ENCODE peak calls at places on chromosomes 1 and 21, in ten cellular contexts. D, O, C, Q, R, I, F, N, G and E are unnamed samples.

GRCh38 chr1:44584167-44584566 is 90.1 kb downstream of the TMEM53 start:
- DNase-seq in D (no peak), O (no peak), C (no peak), Q (no peak), R (peak), I (no peak), F (no peak), N (no peak), G (no peak), E (no peak)

GRCh38 chr21:37631319-37632117 is 264.9 kb downstream of the DYRK1A start:
- DNase-seq in D (no peak), O (no peak), C (no peak), Q (peak), R (no peak), I (peak), F (no peak), N (peak), G (no peak), E (no peak)

GRCh38 chr21:27805696-27806095 is 838.8 kb upstream of the ADAMTS5 start:
- DNase-seq in D (no peak), O (no peak), C (no peak), Q (no peak), R (no peak), I (no peak), F (no peak), N (no peak), G (no peak), E (no peak)

GRCh38 chr1:98260421-98260820 is 339.6 kb upstream of the DPYD start:
- DNase-seq in D (no peak), O (no peak), C (no peak), Q (no peak), R (no peak), I (no peak), F (no peak), N (no peak), G (no peak), E (no peak)

GRCh38 chr1:17075470-17076255 is 21.8 kb upstream of the SDHB start:
- DNase-seq in D (peak), O (no peak), C (no peak), Q (peak), R (no peak), I (no peak), F (no peak), N (peak), G (no peak), E (peak)

GRCh38 chr1:211935448-211935970 is 99.8 kb downstream of the INTS7 start:
- DNase-seq in D (peak), O (no peak), C (no peak), Q (no peak), R (no peak), I (no peak), F (no peak), N (no peak), G (no peak), E (no peak)

GRCh38 chr1:32208463-32208862 is 426 bp upstream of the DCDC2B start:
- DNase-seq in D (no peak), O (no peak), C (no peak), Q (no peak), R (no peak), I (no peak), F (no peak), N (no peak), G (no peak), E (no peak)

GRCh38 chr1:3022976-3023375 is 1.7 kb downstream of the ACTRT2 start:
- DNase-seq in D (no peak), O (no peak), C (no peak), Q (no peak), R (no peak), I (no peak), F (no peak), N (no peak), G (no peak), E (no peak)

GRCh38 chr1:10065344-10065685 is 32.6 kb downstream of the UBE4B start:
- DNase-seq in D (peak), O (no peak), C (no peak), Q (no peak), R (no peak), I (no peak), F (no peak), N (no peak), G (no peak), E (peak)

GRCh38 chr1:212164095-212164872 is 120.9 kb upstream of the PPP2R5A start:
- DNase-seq in D (no peak), O (no peak), C (no peak), Q (no peak), R (no peak), I (no peak), F (no peak), N (no peak), G (no peak), E (no peak)

GRCh38 chr1:212413902-212414327 is 771 bp downstream of the PACC1 start:
- DNase-seq in D (no peak), O (peak), C (no peak), Q (peak), R (no peak), I (peak), F (no peak), N (no peak), G (no peak), E (no peak)

GRCh38 chr21:45865106-45865835 is 116.3 kb upstream of the COL6A1 start:
- DNase-seq in D (no peak), O (peak), C (peak), Q (peak), R (no peak), I (peak), F (no peak), N (peak), G (no peak), E (no peak)

GRCh38 chr1:21097744-21098143 is 79.0 kb downstream of the EIF4G3 start:
- DNase-seq in D (no peak), O (no peak), C (no peak), Q (no peak), R (no peak), I (no peak), F (no peak), N (no peak), G (no peak), E (no peak)

GRCh38 chr1:166843769-166844596 is 4.7 kb downstream of the POGK start:
- DNase-seq in D (peak), O (peak), C (no peak), Q (peak), R (peak), I (no peak), F (no peak), N (no peak), G (no peak), E (no peak)

GRCh38 chr1:207963429-207964194 is 52.7 kb upstream of the CD34 start:
- DNase-seq in D (peak), O (peak), C (peak), Q (peak), R (peak), I (peak), F (peak), N (peak), G (peak), E (peak)

GRCh38 chr1:13813398-13814012 is 113.5 kb downstream of the PRDM2 start:
- DNase-seq in D (peak), O (peak), C (no peak), Q (peak), R (no peak), I (no peak), F (peak), N (no peak), G (peak), E (peak)

GRCh38 chr1:60825593-60825992 is 256.8 kb upstream of the NFIA start:
- DNase-seq in D (no peak), O (no peak), C (no peak), Q (no peak), R (peak), I (no peak), F (no peak), N (no peak), G (no peak), E (no peak)

GRCh38 chr1:61226791-61227567 is 144.6 kb downstream of the NFIA start:
- DNase-seq in D (peak), O (peak), C (no peak), Q (no peak), R (peak), I (peak), F (no peak), N (no peak), G (no peak), E (no peak)

GRCh38 chr1:70727891-70728443 is 316.9 kb downstream of the CTH start:
- DNase-seq in D (no peak), O (no peak), C (no peak), Q (no peak), R (no peak), I (no peak), F (no peak), N (no peak), G (no peak), E (no peak)

GRCh38 chr1:42302034-42302433 is 33.0 kb downstream of the FOXJ3 start:
- DNase-seq in D (no peak), O (no peak), C (no peak), Q (no peak), R (no peak), I (no peak), F (no peak), N (no peak), G (no peak), E (no peak)

GRCh38 chr1:6385673-6386191 is 7.8 kb downstream of the ACOT7 start:
- DNase-seq in D (peak), O (peak), C (no peak), Q (peak), R (peak), I (peak), F (no peak), N (peak), G (no peak), E (peak)

GRCh38 chr21:15034126-15034848 is 30.5 kb downstream of the NRIP1 start:
- DNase-seq in D (peak), O (peak), C (no peak), Q (peak), R (no peak), I (no peak), F (no peak), N (peak), G (no peak), E (no peak)

GRCh38 chr1:117179471-117179870 is 31.3 kb downstream of the VTCN1 start:
- DNase-seq in D (no peak), O (no peak), C (no peak), Q (no peak), R (no peak), I (no peak), F (no peak), N (no peak), G (no peak), E (no peak)

GRCh38 chr1:183807549-183808168 is 2.7 kb downstream of the RGL1 start:
- DNase-seq in D (no peak), O (peak), C (no peak), Q (peak), R (peak), I (peak), F (peak), N (peak), G (no peak), E (no peak)

DNA sequence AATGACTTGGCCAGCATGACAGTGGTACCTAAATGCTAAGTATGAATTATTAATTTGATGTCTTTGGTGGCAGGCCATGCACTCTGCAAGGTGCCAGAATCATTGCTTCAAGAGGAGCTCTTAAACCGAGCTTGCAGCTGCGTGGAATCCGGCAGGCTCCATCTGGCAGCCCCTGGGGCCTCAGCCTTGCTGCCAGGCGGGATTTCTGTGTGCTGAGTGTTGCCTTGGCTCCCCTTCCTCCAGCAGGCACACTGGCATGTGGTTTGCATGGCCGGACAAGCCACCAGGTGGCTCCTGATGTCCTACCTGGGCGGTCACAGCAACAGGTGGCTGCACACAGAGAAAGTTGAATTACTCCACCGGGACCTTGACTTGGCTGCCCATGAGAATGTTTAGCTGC is 155.4 kb downstream of the URB2 start:
- DNase-seq in D (no peak), O (no peak), C (no peak), Q (no peak), R (peak), I (no peak), F (no peak), N (peak), G (peak), E (no peak)
- TF ChIP-seq CTCF in D (no peak), O (no peak), C (no peak), Q (no peak), R (peak), I (peak), F (no peak), N (peak), G (peak), E (no peak)

GRCh38 chr1:173099166-173099565 is 48.4 kb upstream of the TNFSF18 start:
- DNase-seq in D (no peak), O (no peak), C (no peak), Q (no peak), R (no peak), I (no peak), F (no peak), N (no peak), G (no peak), E (no peak)

GRCh38 chr1:173097001-173097400 is 46.3 kb upstream of the TNFSF18 start:
- DNase-seq in D (no peak), O (peak), C (no peak), Q (peak), R (no peak), I (no peak), F (no peak), N (peak), G (no peak), E (no peak)

GRCh38 chr1:173094539-173094938 is 43.8 kb upstream of the TNFSF18 start:
- DNase-seq in D (no peak), O (no peak), C (no peak), Q (no peak), R (no peak), I (no peak), F (no peak), N (no peak), G (no peak), E (no peak)

GRCh38 chr1:173095632-173096031 is 44.9 kb upstream of the TNFSF18 start:
- DNase-seq in D (no peak), O (peak), C (no peak), Q (peak), R (no peak), I (peak), F (no peak), N (peak), G (no peak), E (no peak)

GRCh38 chr1:173093721-173094450 is 43.1 kb upstream of the TNFSF18 start:
- DNase-seq in D (no peak), O (peak), C (no peak), Q (no peak), R (no peak), I (no peak), F (no peak), N (no peak), G (no peak), E (no peak)
- TF ChIP-seq CTCF in D (no peak), O (no peak), C (no peak), Q (no peak), R (no peak), I (no peak), F (no peak), N (no peak), G (no peak), E (no peak)

GRCh38 chr1:110433803-110434202 is 17.1 kb upstream of the PROK1 start:
- DNase-seq in D (peak), O (peak), C (no peak), Q (peak), R (no peak), I (peak), F (peak), N (peak), G (peak), E (peak)
- TF ChIP-seq CTCF in D (peak), O (no peak), C (no peak), Q (peak), R (no peak), I (no peak), F (no peak), N (peak), G (peak), E (no peak)

GRCh38 chr1:240170245-240170644 is 78.6 kb downstream of the FMN2 start:
- DNase-seq in D (no peak), O (no peak), C (no peak), Q (no peak), R (no peak), I (no peak), F (no peak), N (no peak), G (no peak), E (no peak)

GRCh38 chr1:240170806-240171205 is 79.1 kb downstream of the FMN2 start:
- DNase-seq in D (peak), O (no peak), C (no peak), Q (no peak), R (no peak), I (no peak), F (no peak), N (no peak), G (no peak), E (no peak)

GRCh38 chr1:240164742-240165141 is 73.1 kb downstream of the FMN2 start:
- DNase-seq in D (no peak), O (no peak), C (no peak), Q (no peak), R (no peak), I (no peak), F (no peak), N (no peak), G (no peak), E (no peak)

GRCh38 chr1:240171907-240172306 is 80.2 kb downstream of the FMN2 start:
- DNase-seq in D (no peak), O (peak), C (no peak), Q (no peak), R (no peak), I (no peak), F (no peak), N (no peak), G (no peak), E (no peak)

DNA sequence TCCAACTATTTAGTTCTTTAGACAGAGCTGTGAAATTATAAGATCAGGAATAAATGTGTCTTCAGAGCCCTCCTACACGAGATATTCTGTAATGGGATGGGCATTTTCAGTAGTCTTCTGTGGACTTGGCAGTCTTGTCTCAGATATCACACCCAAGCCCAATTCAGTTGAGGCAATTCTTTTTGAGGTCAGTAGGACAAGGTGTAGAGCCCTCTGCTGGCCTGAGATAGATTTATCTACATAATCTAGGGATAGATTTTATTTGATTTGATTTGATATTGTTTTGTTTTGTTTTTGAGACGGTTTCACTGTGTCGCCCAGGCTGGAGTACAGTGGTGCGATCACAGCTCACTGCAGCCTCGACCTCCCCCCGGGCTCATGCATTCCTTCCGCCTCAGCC is 77.5 kb downstream of the FMN2 start:
- DNase-seq in D (no peak), O (peak), C (no peak), Q (peak), R (no peak), I (no peak), F (no peak), N (peak), G (no peak), E (no peak)
- TF ChIP-seq CTCF in D (no peak), O (peak), C (no peak), Q (no peak), R (peak), I (no peak), F (no peak), N (peak), G (no peak), E (peak)

DNA sequence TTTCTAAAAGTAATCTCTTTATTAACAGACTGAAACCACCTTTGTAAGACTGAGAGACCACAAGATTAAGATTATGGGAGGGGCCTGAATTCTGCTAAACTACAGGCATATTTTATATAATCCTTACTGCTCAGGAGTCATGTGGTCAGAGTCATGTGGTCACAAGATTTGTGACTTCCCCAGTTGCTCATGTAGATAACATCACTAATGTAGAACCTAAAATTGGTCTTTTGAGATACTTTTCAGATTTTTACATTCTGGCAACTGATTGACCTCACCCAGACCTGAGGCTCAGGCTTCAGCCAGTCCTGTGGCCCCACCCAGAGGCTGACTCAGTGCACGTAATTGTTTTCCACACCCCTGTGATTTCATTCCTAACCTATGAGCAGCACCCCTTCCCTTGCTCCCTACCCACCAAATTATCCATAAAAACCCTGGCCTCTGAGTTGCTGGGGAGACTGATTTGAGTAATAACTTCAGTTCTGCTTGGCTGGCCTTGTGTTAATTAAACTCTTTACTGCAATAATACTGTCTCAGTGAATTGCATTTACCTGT is 41.8 kb upstream of the ZNF326 start:
- DNase-seq in D (peak), O (peak), C (no peak), Q (peak), R (peak), I (peak), F (no peak), N (peak), G (no peak), E (peak)
- TF ChIP-seq CTCF in D (no peak), O (peak), C (no peak), Q (peak), R (no peak), I (peak), F (no peak), N (peak), G (no peak), E (no peak)

GRCh38 chr1:28416509-28417194 is 47.1 kb downstream of the PHACTR4 start:
- DNase-seq in D (no peak), O (no peak), C (no peak), Q (no peak), R (no peak), I (no peak), F (no peak), N (peak), G (no peak), E (no peak)
- TF ChIP-seq CTCF in D (no peak), O (no peak), C (no peak), Q (no peak), R (no peak), I (no peak), F (no peak), N (no peak), G (no peak), E (no peak)